ENCODE peak calls at places on chromosomes 13 and 19, in five cellular contexts. T is HCT116; V is activated T-helper 9 cell treated with anti-CD3 and anti-CD28 coated beads, Interleukin-2, amount 50 U/mL, for 16 hours; O is AG10803; J is T-helper 1 cell. W is an unnamed sample.

GRCh38 chr13:72379581-72379980 is 347.8 kb downstream of the MZT1 start:
- DNase-seq in T (no peak), V (no peak), O (no peak), J (no peak), W (no peak)

GRCh38 chr13:101640797-101641400 is 188.4 kb downstream of the ITGBL1 start:
- DNase-seq in T (no peak), V (no peak), O (peak; percentile 86), J (no peak), W (no peak)

GRCh38 chr19:12913011-12913561 is 6.0 kb downstream of the SYCE2 start:
- DNase-seq in T (no peak), V (no peak), O (peak; percentile 58), J (no peak), W (no peak)

GRCh38 chr13:112443191-112444000 is 67.2 kb downstream of the SPACA7 start:
- DNase-seq in T (no peak), V (no peak), O (no peak), J (no peak), W (no peak)

GRCh38 chr19:48619692-48620565 is 623 bp downstream of the SPHK2 start:
- DNase-seq in T (no peak), V (no peak), O (peak; percentile 53), J (no peak), W (no peak)

GRCh38 chr13:40537146-40537895 is 129.1 kb downstream of the FOXO1 start:
- DNase-seq in T (no peak), V (no peak), O (no peak), J (no peak), W (no peak)

GRCh38 chr19:50890422-50891252 is 17.4 kb downstream of the KLK2 start:
- DNase-seq in T (no peak), V (no peak), O (peak; percentile 30), J (no peak), W (no peak)

GRCh38 chr13:82947121-82948077 is 934.9 kb downstream of the SLITRK1 start:
- DNase-seq in T (no peak), V (no peak), O (peak; percentile 18), J (no peak), W (no peak)

GRCh38 chr19:43562698-43563241 is 12.6 kb downstream of the XRCC1 start:
- DNase-seq in T (no peak), V (peak; percentile 58), O (peak; percentile 94), J (peak; percentile 49), W (peak; percentile 56)

GRCh38 chr13:51628059-51628852 is 44.0 kb downstream of the WDFY2 start:
- DNase-seq in T (no peak), V (no peak), O (peak; percentile 43), J (no peak), W (no peak)

GRCh38 chr13:53250272-53250875 is 221.8 kb downstream of the OLFM4 start:
- DNase-seq in T (peak; percentile 56), V (no peak), O (peak; percentile 75), J (no peak), W (no peak)

GRCh38 chr19:29590278-29590677 is 15.8 kb upstream of the POP4 start:
- DNase-seq in T (no peak), V (no peak), O (no peak), J (no peak), W (no peak)

GRCh38 chr19:22137791-22138190 is 59.0 kb downstream of the ZNF676 start:
- DNase-seq in T (no peak), V (no peak), O (no peak), J (no peak), W (no peak)

GRCh38 chr19:45130236-45130635 is 30.5 kb downstream of the NKPD1 start:
- DNase-seq in T (no peak), V (no peak), O (no peak), J (no peak), W (no peak)

GRCh38 chr13:23289917-23290357 is 109.2 kb downstream of the SGCG start:
- DNase-seq in T (no peak), V (no peak), O (peak; percentile 45), J (no peak), W (no peak)

GRCh38 chr19:45280471-45280961 is 29.4 kb downstream of the MARK4 start:
- DNase-seq in T (no peak), V (no peak), O (no peak), J (no peak), W (no peak)

GRCh38 chr19:55041627-55042343 is 3.7 kb upstream of the GP6 start:
- DNase-seq in T (no peak), V (no peak), O (no peak), J (no peak), W (peak; percentile 32)

GRCh38 chr13:48559638-48560320 is 26.9 kb upstream of the RCBTB2 start:
- DNase-seq in T (no peak), V (no peak), O (peak; percentile 23), J (no peak), W (no peak)

GRCh38 chr19:35220315-35220921 is 8.1 kb downstream of the FAM187B start:
- DNase-seq in T (no peak), V (no peak), O (no peak), J (no peak), W (no peak)

GRCh38 chr13:72218966-72219365 is 352.0 kb upstream of the DACH1 start:
- DNase-seq in T (no peak), V (no peak), O (no peak), J (no peak), W (no peak)

GRCh38 chr19:48556825-48557224 is 4.9 kb downstream of the SULT2B1 start:
- DNase-seq in T (no peak), V (no peak), O (no peak), J (no peak), W (no peak)

GRCh38 chr13:26534036-26534726 is 23.3 kb upstream of the WASF3 start:
- DNase-seq in T (no peak), V (no peak), O (no peak), J (no peak), W (no peak)

GRCh38 chr19:31518626-31519025 is 169.4 kb upstream of the TSHZ3 start:
- DNase-seq in T (no peak), V (no peak), O (no peak), J (no peak), W (no peak)

GRCh38 chr13:86974995-86975328 is 696.2 kb upstream of the SLITRK5 start:
- DNase-seq in T (no peak), V (no peak), O (no peak), J (no peak), W (no peak)

GRCh38 chr13:23510544-23510916 is 59.7 kb upstream of the TNFRSF19 start:
- DNase-seq in T (no peak), V (no peak), O (peak; percentile 81), J (no peak), W (no peak)

GRCh38 chr13:32033744-32034143 is 2.2 kb downstream of the FRY start:
- DNase-seq in T (no peak), V (no peak), O (peak; percentile 13), J (no peak), W (no peak)

GRCh38 chr19:38064661-38065425 is 157.8 kb downstream of the SIPA1L3 start:
- DNase-seq in T (no peak), V (no peak), O (no peak), J (no peak), W (no peak)

GRCh38 chr13:52085416-52085815 is 43.5 kb downstream of the NEK5 start:
- DNase-seq in T (no peak), V (no peak), O (peak; percentile 93), J (no peak), W (no peak)

GRCh38 chr19:15123900-15124299 is 16.7 kb downstream of the SYDE1 start:
- DNase-seq in T (no peak), V (no peak), O (peak; percentile 29), J (no peak), W (no peak)

GRCh38 chr19:55247621-55248099 is 11.2 kb downstream of the PPP6R1 start:
- DNase-seq in T (no peak), V (no peak), O (peak; percentile 52), J (no peak), W (no peak)

GRCh38 chr19:35828694-35829301 is 16.2 kb upstream of the PRODH2 start:
- DNase-seq in T (no peak), V (no peak), O (peak; percentile 50), J (no peak), W (peak; percentile 39)

GRCh38 chr13:46968450-46968849 is 71.6 kb upstream of the HTR2A start:
- DNase-seq in T (no peak), V (no peak), O (no peak), J (no peak), W (no peak)

GRCh38 chr19:29393915-29394460 is 131.8 kb upstream of the VSTM2B start:
- DNase-seq in T (no peak), V (no peak), O (no peak), J (no peak), W (no peak)

GRCh38 chr13:112885782-112886268 is 83.2 kb upstream of the MCF2L start:
- DNase-seq in T (peak; percentile 37), V (no peak), O (peak; percentile 77), J (no peak), W (no peak)

GRCh38 chr19:2542341-2543069 is 66.6 kb downstream of the GADD45B start:
- DNase-seq in T (no peak), V (no peak), O (no peak), J (no peak), W (no peak)